ENCODE peak calls at places on chromosomes 2 and 18, in five cellular contexts. E is spleen, K is foreskin fibroblast, O is neural crest cell, C is AG04449. J is an unnamed sample.
A peak's percentile ranks its signal among the peaks of the same experiment; 100 is the strongest.

GRCh38 chr18:2406544-2406943 is 164.8 kb downstream of the METTL4 start:
- DNase-seq in E (no peak), K (peak; percentile 79), O (no peak), C (no peak), J (no peak)

GRCh38 chr2:165016772-165017411 is 61.6 kb upstream of the SLC38A11 start:
- DNase-seq in E (no peak), K (peak; percentile 84), O (peak; percentile 36), C (peak; percentile 38), J (peak; percentile 31)

GRCh38 chr2:31141513-31141912 is 3.3 kb upstream of the GALNT14 start:
- DNase-seq in E (no peak), K (peak; percentile 63), O (no peak), C (peak; percentile 10), J (no peak)

GRCh38 chr2:236802862-236803261 is 233.2 kb downstream of the ACKR3 start:
- DNase-seq in E (no peak), K (no peak), O (no peak), C (no peak), J (no peak)

GRCh38 chr2:196718796-196719564 is 79.5 kb downstream of the CCDC150 start:
- DNase-seq in E (no peak), K (peak; percentile 92), O (no peak), C (no peak), J (no peak)

GRCh38 chr2:168730391-168730790 is 72.0 kb upstream of the NOSTRIN start:
- DNase-seq in E (no peak), K (peak; percentile 44), O (no peak), C (no peak), J (no peak)

GRCh38 chr2:36615214-36615613 is 17.2 kb upstream of the FEZ2 start:
- DNase-seq in E (no peak), K (peak; percentile 70), O (no peak), C (peak; percentile 51), J (no peak)

GRCh38 chr2:155310589-155310988 is 612.1 kb downstream of the KCNJ3 start:
- DNase-seq in E (no peak), K (peak; percentile 17), O (no peak), C (no peak), J (no peak)

GRCh38 chr2:64018715-64019082 is 529 bp downstream of the VPS54 start:
- DNase-seq in E (no peak), K (peak; percentile 57), O (no peak), C (no peak), J (no peak)

GRCh38 chr2:186256540-186256939 is 229.5 kb upstream of the ZC3H15 start:
- DNase-seq in E (no peak), K (peak; percentile 62), O (no peak), C (no peak), J (peak; percentile 17)

GRCh38 chr2:126368778-126369177 is 287.2 kb upstream of the GYPC start:
- DNase-seq in E (no peak), K (no peak), O (no peak), C (no peak), J (no peak)

GRCh38 chr2:20217041-20217970 is 7.6 kb downstream of the SDC1 start:
- DNase-seq in E (peak; percentile 72), K (no peak), O (no peak), C (no peak), J (no peak)

GRCh38 chr2:39568561-39569006 is 97.1 kb upstream of the TMEM178A start:
- DNase-seq in E (no peak), K (peak; percentile 81), O (no peak), C (peak; percentile 31), J (no peak)

GRCh38 chr2:45028276-45028675 is 19.0 kb upstream of the SIX2 start:
- DNase-seq in E (no peak), K (peak; percentile 51), O (no peak), C (peak; percentile 7), J (no peak)

GRCh38 chr2:119063146-119063545 is 95.4 kb downstream of the C1QL2 start:
- DNase-seq in E (no peak), K (no peak), O (no peak), C (no peak), J (no peak)

GRCh38 chr2:149160701-149161217 is 122.3 kb downstream of the LYPD6B start:
- DNase-seq in E (no peak), K (no peak), O (no peak), C (no peak), J (peak; percentile 59)

GRCh38 chr2:237486819-237487448 is at the start of gene MLPH:
- DNase-seq in E (peak; percentile 68), K (peak; percentile 89), O (no peak), C (no peak), J (no peak)

GRCh38 chr18:46182633-46183401 is 78.6 kb downstream of the HAUS1 start:
- DNase-seq in E (no peak), K (no peak), O (no peak), C (no peak), J (no peak)

GRCh38 chr2:241214209-241214608 is 25.7 kb downstream of the ANO7 start:
- DNase-seq in E (no peak), K (no peak), O (no peak), C (no peak), J (no peak)

DNA sequence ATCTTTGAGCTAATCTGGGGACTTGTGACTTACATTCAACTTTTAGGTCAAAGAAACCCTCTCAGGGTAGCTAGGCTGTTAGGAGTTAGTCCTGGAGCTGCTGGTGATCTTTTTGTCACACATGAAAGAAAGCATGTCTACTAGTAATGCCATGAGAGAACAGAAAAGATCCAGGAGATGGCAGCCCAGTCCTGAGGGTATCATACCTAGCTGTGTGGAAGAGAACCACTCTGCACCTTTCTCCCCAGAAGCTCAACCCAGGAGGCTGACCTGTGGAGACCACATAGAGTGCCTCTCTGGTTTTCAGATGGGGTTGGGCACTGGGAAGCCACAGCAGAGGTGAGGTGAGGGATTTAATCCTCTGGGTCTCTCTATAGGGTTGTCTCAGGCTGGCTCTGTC is 460.2 kb upstream of the UBE2E3 start:
- DNase-seq in E (no peak), K (peak; percentile 60), O (no peak), C (no peak), J (no peak)
- TF ChIP-seq CTCF in E (no peak), K (peak; percentile 7), O (no peak), C (no peak), J (no peak)

DNA sequence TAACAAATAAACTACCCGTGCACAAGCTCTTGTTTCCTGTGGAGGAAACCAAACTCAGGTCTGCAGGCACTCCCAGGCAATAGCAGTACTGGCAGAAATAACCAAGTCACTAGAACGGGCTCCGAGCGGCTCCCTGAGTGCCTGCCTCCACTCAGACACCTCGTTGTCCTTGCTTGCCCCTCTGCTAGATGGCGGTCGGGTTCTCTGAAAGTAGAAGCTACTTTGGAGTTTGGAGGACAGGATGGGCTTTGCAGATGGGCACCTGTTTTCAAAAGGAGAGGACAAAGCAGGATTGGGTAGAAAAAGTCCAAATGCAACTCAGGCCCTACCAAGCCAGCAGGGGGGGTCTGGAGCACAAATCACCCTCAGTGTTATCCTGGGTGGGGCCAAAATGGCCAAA is 136.4 kb downstream of the LRRC30 start:
- DNase-seq in E (no peak), K (no peak), O (no peak), C (no peak), J (no peak)
- TF ChIP-seq CTCF in E (no peak), K (no peak), O (no peak), C (no peak), J (no peak)

GRCh38 chr18:12057419-12058039 is 36.1 kb upstream of the ANKRD62 start:
- DNase-seq in E (no peak), K (no peak), O (no peak), C (no peak), J (peak; percentile 20)
- TF ChIP-seq CTCF in E (no peak), K (no peak), O (no peak), C (no peak), J (peak; percentile 13)

DNA sequence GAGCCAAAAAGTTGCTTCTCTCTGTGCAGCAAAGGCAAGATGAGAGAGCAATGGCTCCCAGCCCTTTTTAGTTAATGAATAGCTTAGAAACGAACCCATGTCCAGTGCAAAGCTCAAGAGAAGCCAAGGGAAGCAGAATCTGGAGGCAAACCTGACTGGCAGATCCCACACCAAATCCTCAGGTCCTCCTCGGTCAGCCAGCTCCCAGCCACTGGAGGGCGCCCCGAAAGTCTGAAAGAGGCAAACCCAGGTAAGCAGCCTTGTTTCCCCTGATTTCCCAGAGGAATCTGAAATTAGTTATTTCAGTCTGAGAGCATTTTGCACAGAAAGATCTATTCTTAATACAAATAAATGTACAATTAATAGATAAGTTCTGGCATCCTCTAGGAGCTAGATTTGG is 71.3 kb upstream of the PID1 start:
- DNase-seq in E (no peak), K (peak; percentile 54), O (peak; percentile 23), C (no peak), J (no peak)
- TF ChIP-seq CTCF in E (peak; percentile 25), K (peak; percentile 45), O (peak; percentile 61), C (no peak), J (peak; percentile 11)

DNA sequence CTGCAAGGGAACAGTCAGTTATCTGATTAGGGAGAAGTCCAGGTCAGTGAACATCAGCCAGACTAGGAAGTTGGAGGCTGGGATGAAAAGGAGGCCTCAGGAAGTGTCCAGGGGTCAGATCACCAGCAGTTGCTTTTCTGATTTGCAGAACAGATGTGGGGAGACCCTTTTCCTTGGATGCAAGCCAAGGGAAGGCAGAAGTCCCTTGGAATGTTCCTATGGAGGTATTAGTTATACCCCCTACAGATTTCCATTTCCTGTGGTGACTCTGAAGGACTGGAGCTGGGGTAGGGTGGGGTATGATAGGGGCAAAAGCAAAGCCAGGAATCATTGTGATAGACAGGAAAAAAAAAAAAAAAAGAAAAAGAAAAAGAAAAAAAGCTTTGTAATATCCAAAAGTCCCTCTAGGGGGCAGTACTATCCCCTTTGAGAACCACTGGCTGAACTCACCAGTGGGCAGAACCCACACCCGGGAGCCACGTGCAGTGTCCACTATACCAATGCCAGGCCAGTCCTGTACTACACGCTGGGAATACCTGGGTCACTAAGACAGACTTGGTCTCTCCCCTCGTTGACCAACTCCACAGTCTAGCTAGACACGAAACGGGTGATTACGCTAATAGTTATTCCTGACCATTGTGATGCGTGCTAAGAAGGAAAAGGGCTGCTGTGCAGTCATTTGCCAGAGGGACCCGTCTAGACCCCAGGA is 7.4 kb downstream of the DYSF start:
- DNase-seq in E (no peak), K (no peak), O (no peak), C (no peak), J (no peak)
- TF ChIP-seq CTCF in E (peak; percentile 64), K (peak; percentile 58), O (peak; percentile 65), C (peak; percentile 37), J (no peak)

GRCh38 chr18:34880882-34881852 is 160.0 kb upstream of the MAPRE2 start:
- DNase-seq in E (no peak), K (peak; percentile 33), O (no peak), C (no peak), J (no peak)
- TF ChIP-seq CTCF in E (no peak), K (peak; percentile 35), O (peak; percentile 41), C (no peak), J (no peak)

J was measured in GM13976.